ENCODE peak calls at places on chromosomes 1 and 21, in four cellular contexts. G is NCI-H1436 treated with DMSO at 0.1 percent for 48 hours; C is CD8-positive, alpha-beta T cell; N is glutamatergic neuron. S is an unnamed sample.
A peak's percentile ranks its signal among the peaks of the same experiment; 100 is the strongest.

GRCh38 chr1:185318431-185319151 is 1.5 kb upstream of the IVNS1ABP start:
- DNase-seq in G (no peak), C (no peak), N (no peak), S (no peak)

GRCh38 chr1:8712413-8713229 is 104.8 kb downstream of the RERE start:
- DNase-seq in G (peak; percentile 53), C (no peak), N (no peak), S (no peak)

GRCh38 chr21:33386222-33386784 is 16.9 kb upstream of the IFNGR2 start:
- DNase-seq in G (no peak), C (no peak), N (no peak), S (no peak)

GRCh38 chr1:18646776-18647410 is 16.2 kb downstream of the PAX7 start:
- DNase-seq in G (no peak), C (no peak), N (no peak), S (no peak)

GRCh38 chr21:21034046-21034445 is 35.8 kb downstream of the NCAM2 start:
- DNase-seq in G (no peak), C (no peak), N (no peak), S (no peak)

GRCh38 chr1:166884971-166885370 is 8.9 kb upstream of the TADA1 start:
- DNase-seq in G (no peak), C (no peak), N (no peak), S (no peak)

GRCh38 chr1:203278885-203279406 is 26.4 kb upstream of the BTG2 start:
- DNase-seq in G (no peak), C (no peak), N (no peak), S (no peak)

GRCh38 chr1:205445653-205445955 is 10.2 kb downstream of the BLACAT1 start:
- DNase-seq in G (no peak), C (no peak), N (no peak), S (no peak)

GRCh38 chr1:44807364-44808062 is 362 bp upstream of the DYNLT4 start:
- DNase-seq in G (no peak), C (peak; percentile 95), N (peak; percentile 61), S (peak; percentile 95)

GRCh38 chr1:207966521-207966920 is 55.6 kb upstream of the CD34 start:
- DNase-seq in G (no peak), C (no peak), N (no peak), S (no peak)

GRCh38 chr21:36461277-36461917 is 18.5 kb downstream of the CLDN14 start:
- DNase-seq in G (no peak), C (no peak), N (no peak), S (no peak)

GRCh38 chr21:16821588-16821987 is 691.3 kb upstream of the CXADR start:
- DNase-seq in G (no peak), C (no peak), N (no peak), S (no peak)